ENCODE peak calls at places on chromosome 12, in eight cellular contexts. W is AG09309; U is CD4-positive, CD25-positive, alpha-beta regulatory T cell; M is brain microvascular endothelial cell; G is neural progenitor cell; O is ovary; P is uterus; A is astrocyte of the spinal cord. H is an unnamed sample.

GRCh38 chr12:132167610-132168310 is 23.5 kb downstream of the NOC4L start:
- DNase-seq in W (no peak), U (no peak), M (no peak), G (no peak), O (no peak), P (no peak), A (no peak), H (no peak)

GRCh38 chr12:94265966-94266365 is 117.6 kb downstream of the PLXNC1 start:
- DNase-seq in W (no peak), U (no peak), M (no peak), G (no peak), O (no peak), P (no peak), A (no peak), H (no peak)

GRCh38 chr12:117835113-117835512 is 133.7 kb downstream of the KSR2 start:
- DNase-seq in W (no peak), U (no peak), M (no peak), G (no peak), O (no peak), P (no peak), A (no peak), H (no peak)

GRCh38 chr12:53683494-53683893 is 7.6 kb upstream of the ATP5MC2 start:
- DNase-seq in W (no peak), U (no peak), M (no peak), G (no peak), O (no peak), P (no peak), A (no peak), H (no peak)

GRCh38 chr12:68746572-68747180 is 700 bp downstream of the SLC35E3 start:
- DNase-seq in W (peak; percentile 23), U (peak; percentile 14), M (peak; percentile 73), G (peak; percentile 52), O (peak; percentile 59), P (peak; percentile 56), A (peak; percentile 72), H (peak; percentile 48)

GRCh38 chr12:2234951-2235350 is 182.2 kb downstream of the CACNA1C start:
- DNase-seq in W (no peak), U (no peak), M (no peak), G (no peak), O (no peak), P (no peak), A (no peak), H (no peak)

GRCh38 chr12:75491169-75491568 is 10.6 kb downstream of the GLIPR1 start:
- DNase-seq in W (no peak), U (no peak), M (no peak), G (no peak), O (no peak), P (no peak), A (no peak), H (no peak)

GRCh38 chr12:113831016-113831415 is 135.1 kb downstream of the RBM19 start:
- DNase-seq in W (peak; percentile 24), U (no peak), M (peak; percentile 34), G (no peak), O (no peak), P (no peak), A (peak; percentile 77), H (no peak)

GRCh38 chr12:3192221-3192620 is 115.0 kb downstream of the TSPAN9 start:
- DNase-seq in W (no peak), U (no peak), M (no peak), G (no peak), O (no peak), P (no peak), A (no peak), H (no peak)

GRCh38 chr12:92927436-92928116 is 1.5 kb downstream of the EEA1 start:
- DNase-seq in W (peak; percentile 21), U (peak; percentile 40), M (peak; percentile 60), G (peak; percentile 45), O (no peak), P (no peak), A (peak; percentile 69), H (peak; percentile 21)

GRCh38 chr12:40241741-40242140 is 16.9 kb downstream of the LRRK2 start:
- DNase-seq in W (no peak), U (no peak), M (no peak), G (no peak), O (no peak), P (no peak), A (no peak), H (no peak)

GRCh38 chr12:131894981-131895639 is 688 bp downstream of the ULK1 start:
- DNase-seq in W (no peak), U (peak; percentile 26), M (no peak), G (peak; percentile 44), O (peak; percentile 47), P (peak; percentile 36), A (no peak), H (no peak)

GRCh38 chr12:58416211-58416610 is 474.8 kb downstream of the ATP23 start:
- DNase-seq in W (peak; percentile 85), U (no peak), M (peak; percentile 81), G (no peak), O (no peak), P (no peak), A (peak; percentile 89), H (no peak)

GRCh38 chr12:114371733-114372132 is 34.2 kb downstream of the TBX5 start:
- DNase-seq in W (no peak), U (no peak), M (no peak), G (no peak), O (no peak), P (no peak), A (no peak), H (no peak)

GRCh38 chr12:124441443-124442190 is 125.8 kb downstream of the NCOR2 start:
- DNase-seq in W (peak; percentile 89), U (no peak), M (peak; percentile 91), G (no peak), O (no peak), P (no peak), A (peak; percentile 97), H (no peak)

GRCh38 chr12:18462437-18462836 is 201.1 kb downstream of the PIK3C2G start:
- DNase-seq in W (peak; percentile 40), U (no peak), M (peak; percentile 26), G (no peak), O (no peak), P (no peak), A (peak; percentile 80), H (no peak)

GRCh38 chr12:124713436-124714082 is 146.1 kb upstream of the NCOR2 start:
- DNase-seq in W (peak; percentile 79), U (peak; percentile 37), M (peak; percentile 78), G (peak; percentile 47), O (no peak), P (no peak), A (peak; percentile 93), H (peak; percentile 76)

GRCh38 chr12:39764944-39765560 is 145.4 kb upstream of the ABCD2 start:
- DNase-seq in W (no peak), U (peak; percentile 9), M (peak; percentile 15), G (peak; percentile 52), O (no peak), P (no peak), A (peak; percentile 53), H (peak; percentile 8)

GRCh38 chr12:69459477-69459876 is 10.7 kb upstream of the FRS2 start:
- DNase-seq in W (no peak), U (no peak), M (no peak), G (no peak), O (no peak), P (no peak), A (no peak), H (no peak)

GRCh38 chr12:104215638-104216297 is at the start of gene TXNRD1:
- DNase-seq in W (no peak), U (peak; percentile 81), M (peak; percentile 64), G (peak; percentile 94), O (peak; percentile 85), P (peak; percentile 84), A (peak; percentile 80), H (peak; percentile 84)

GRCh38 chr12:114681149-114681849 is 2.7 kb downstream of the TBX3 start:
- DNase-seq in W (no peak), U (no peak), M (no peak), G (no peak), O (no peak), P (no peak), A (peak; percentile 65), H (no peak)

GRCh38 chr12:54680374-54680773 is 32.2 kb upstream of the DCD start:
- DNase-seq in W (no peak), U (no peak), M (peak; percentile 27), G (peak; percentile 51), O (no peak), P (no peak), A (no peak), H (no peak)

GRCh38 chr12:13631873-13632272 is 349.5 kb downstream of the GRIN2B start:
- DNase-seq in W (no peak), U (no peak), M (no peak), G (no peak), O (no peak), P (no peak), A (no peak), H (no peak)

GRCh38 chr12:124450376-124450750 is 117.0 kb downstream of the NCOR2 start:
- DNase-seq in W (no peak), U (no peak), M (no peak), G (no peak), O (no peak), P (no peak), A (no peak), H (no peak)

DNA sequence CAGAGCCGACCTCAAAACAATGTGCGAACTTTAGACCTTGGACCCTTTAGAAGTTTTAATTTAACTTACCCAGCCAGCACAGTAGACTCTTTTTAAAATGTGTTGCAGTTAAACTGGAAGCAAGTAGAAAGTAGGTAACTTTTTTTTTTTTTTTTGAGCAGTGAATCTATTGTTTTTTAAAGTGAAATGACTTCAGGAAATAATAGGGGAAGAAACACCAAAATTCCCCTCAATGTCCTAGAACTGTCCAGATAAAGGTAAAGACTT is 1.1 kb upstream of the ATXN2 start:
- DNase-seq in W (no peak), U (no peak), M (no peak), G (no peak), O (no peak), P (no peak), A (no peak), H (no peak)
- H3K4me3 ChIP-seq in W (peak overlapping the region; percentile 90), U (peak overlapping the region; percentile 81), M (peak overlapping the region; percentile 88), G (peak overlapping the region; percentile 100), O (no peak overlapping the region), P (no peak overlapping the region), A (peak overlapping the region; percentile 94), H (peak overlapping the region; percentile 75)

DNA sequence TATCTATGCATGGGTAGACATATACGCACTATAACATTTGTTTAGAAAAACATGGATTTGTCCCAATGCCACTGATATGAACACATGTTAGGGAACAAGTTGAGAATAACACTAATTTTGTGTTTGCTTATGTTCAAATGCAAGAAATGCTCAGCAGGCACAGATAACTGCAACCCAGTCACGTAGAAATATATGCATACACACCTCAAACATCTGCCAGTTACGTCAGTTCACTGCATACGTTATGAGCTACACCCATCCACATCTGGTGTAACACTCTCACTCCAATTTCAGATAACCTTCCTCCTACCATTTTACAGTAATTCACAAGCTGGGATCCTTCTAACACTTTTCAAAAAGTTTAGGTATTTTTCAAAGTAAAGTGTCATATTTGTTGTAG is 10.7 kb downstream of the PAWR start:
- DNase-seq in W (no peak), U (no peak), M (no peak), G (no peak), O (no peak), P (no peak), A (no peak), H (no peak)
- H3K4me3 ChIP-seq in W (no peak overlapping the region), U (no peak overlapping the region), M (no peak overlapping the region), G (no peak overlapping the region), O (no peak overlapping the region), P (no peak overlapping the region), A (no peak overlapping the region), H (no peak overlapping the region)

GRCh38 chr12:47808049-47808448 is 11.7 kb downstream of the HDAC7 start:
- DNase-seq in W (no peak), U (peak; percentile 71), M (peak; percentile 42), G (no peak), O (peak; percentile 73), P (no peak), A (peak; percentile 65), H (peak; percentile 70)
- H3K4me3 ChIP-seq in W (no peak overlapping the region), U (peak overlapping the region; percentile 72), M (no peak overlapping the region), G (no peak overlapping the region), O (no peak overlapping the region), P (no peak overlapping the region), A (no peak overlapping the region), H (peak overlapping the region; percentile 21)

GRCh38 chr12:20829919-20830318 is 19.4 kb downstream of the SLCO1B3 start:
- DNase-seq in W (no peak), U (no peak), M (no peak), G (no peak), O (no peak), P (no peak), A (no peak), H (no peak)
- H3K4me3 ChIP-seq in W (no peak overlapping the region), U (no peak overlapping the region), M (no peak overlapping the region), G (no peak overlapping the region), O (no peak overlapping the region), P (no peak overlapping the region), A (no peak overlapping the region), H (no peak overlapping the region)

H was measured in CD4-positive, alpha-beta memory T cell.